ENCODE peak calls at places on chromosomes 12 and 14, in nine cellular contexts. Y, S, N, Q, P, T, F, I and L are unnamed samples.

GRCh38 chr14:76919811-76920571 is 93.8 kb downstream of the LRRC74A start:
- DNase-seq in Y (peak; percentile 20), S (peak; percentile 88), N (peak; percentile 88), Q (no peak), P (no peak), T (peak; percentile 91), F (no peak), I (peak; percentile 80), L (no peak)

GRCh38 chr12:78028426-78028825 is 197.7 kb downstream of the NAV3 start:
- DNase-seq in Y (no peak), S (no peak), N (no peak), Q (no peak), P (no peak), T (no peak), F (no peak), I (no peak), L (no peak)

GRCh38 chr12:111761099-111761498 is 5.6 kb upstream of the ALDH2 start:
- DNase-seq in Y (no peak), S (no peak), N (no peak), Q (no peak), P (no peak), T (no peak), F (no peak), I (peak; percentile 22), L (no peak)

GRCh38 chr14:86604546-86604945 is 1074.6 kb downstream of the FLRT2 start:
- DNase-seq in Y (no peak), S (peak; percentile 4), N (peak; percentile 1), Q (no peak), P (no peak), T (no peak), F (no peak), I (no peak), L (no peak)

GRCh38 chr12:82687020-82687951 is 580 bp downstream of the TMTC2 start:
- DNase-seq in Y (no peak), S (peak; percentile 34), N (peak; percentile 28), Q (peak; percentile 71), P (no peak), T (peak; percentile 25), F (peak; percentile 67), I (peak; percentile 89), L (no peak)

GRCh38 chr14:103031956-103032355 is 25.4 kb downstream of the CDC42BPB start:
- DNase-seq in Y (no peak), S (no peak), N (no peak), Q (no peak), P (no peak), T (no peak), F (peak; percentile 55), I (no peak), L (peak; percentile 16)

GRCh38 chr12:58521152-58521551 is 399.2 kb downstream of the LRIG3 start:
- DNase-seq in Y (no peak), S (no peak), N (no peak), Q (no peak), P (no peak), T (no peak), F (no peak), I (no peak), L (no peak)

GRCh38 chr14:68780358-68781160 is 12.3 kb downstream of the ZFP36L1 start:
- DNase-seq in Y (no peak), S (peak; percentile 53), N (peak; percentile 73), Q (no peak), P (no peak), T (peak; percentile 61), F (peak; percentile 15), I (peak; percentile 82), L (no peak)

GRCh38 chr12:42216737-42217136 is 21.3 kb downstream of the YAF2 start:
- DNase-seq in Y (no peak), S (no peak), N (no peak), Q (no peak), P (no peak), T (no peak), F (no peak), I (no peak), L (no peak)

GRCh38 chr14:85634205-85634604 is 104.3 kb downstream of the FLRT2 start:
- DNase-seq in Y (no peak), S (no peak), N (peak; percentile 10), Q (no peak), P (no peak), T (no peak), F (no peak), I (no peak), L (no peak)

GRCh38 chr14:105201928-105202513 is 20.9 kb upstream of the NUDT14 start:
- DNase-seq in Y (no peak), S (no peak), N (no peak), Q (no peak), P (no peak), T (no peak), F (peak; percentile 19), I (no peak), L (no peak)

GRCh38 chr14:22982013-22982476 is 306 bp downstream of the AJUBA start:
- DNase-seq in Y (no peak), S (no peak), N (no peak), Q (no peak), P (no peak), T (no peak), F (peak; percentile 42), I (no peak), L (no peak)

GRCh38 chr14:103915616-103916015 is 12.6 kb upstream of the TDRD9 start:
- DNase-seq in Y (no peak), S (no peak), N (no peak), Q (no peak), P (no peak), T (no peak), F (no peak), I (no peak), L (no peak)

GRCh38 chr12:103279444-103279843 is 216.3 kb downstream of the C12orf42 start:
- DNase-seq in Y (no peak), S (no peak), N (no peak), Q (no peak), P (no peak), T (no peak), F (no peak), I (no peak), L (no peak)

DNA sequence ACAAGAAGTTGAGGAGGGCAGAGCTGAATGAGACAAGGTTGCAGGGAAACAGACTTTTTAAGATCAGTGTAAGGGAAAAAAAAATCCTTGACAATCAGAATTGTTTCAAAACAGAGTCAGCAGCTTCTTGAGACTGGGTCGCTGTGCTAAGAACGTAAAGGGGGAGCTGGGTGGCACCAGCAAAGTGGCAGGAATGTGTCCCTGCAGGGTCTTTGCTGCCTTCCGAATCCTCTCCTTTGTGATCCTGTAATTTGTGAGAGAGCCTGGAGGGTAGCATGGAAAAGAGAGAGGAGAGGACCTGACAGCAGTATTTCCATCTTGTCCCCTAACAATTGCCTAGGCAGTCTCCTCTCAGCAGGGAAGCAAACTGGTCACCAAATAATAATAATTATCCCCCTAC is 472.8 kb downstream of the RGS6 start:
- DNase-seq in Y (no peak), S (no peak), N (no peak), Q (no peak), P (no peak), T (no peak), F (no peak), I (no peak), L (no peak)
- TF ChIP-seq CTCF in Y (no peak), S (no peak), N (no peak), Q (no peak), P (no peak), T (no peak), F (no peak), I (no peak), L (no peak)

GRCh38 chr14:101072945-101073597 is 169.5 kb upstream of the RTL1 start:
- DNase-seq in Y (peak; percentile 77), S (peak; percentile 95), N (peak; percentile 98), Q (peak; percentile 71), P (peak; percentile 87), T (peak; percentile 93), F (peak; percentile 82), I (peak; percentile 83), L (no peak)
- TF ChIP-seq CTCF in Y (peak; percentile 33), S (no peak), N (no peak), Q (no peak), P (no peak), T (no peak), F (no peak), I (no peak), L (no peak)

GRCh38 chr14:59631237-59631636 is 54.6 kb upstream of the CCDC175 start:
- DNase-seq in Y (peak; percentile 9), S (no peak), N (no peak), Q (peak; percentile 16), P (no peak), T (peak; percentile 0), F (peak; percentile 36), I (no peak), L (no peak)
- TF ChIP-seq CTCF in Y (peak; percentile 49), S (no peak), N (peak; percentile 36), Q (peak; percentile 32), P (peak; percentile 7), T (peak; percentile 21), F (peak; percentile 71), I (no peak), L (peak; percentile 48)

GRCh38 chr14:72758420-72758819 is 135.5 kb downstream of the DPF3 start:
- DNase-seq in Y (no peak), S (no peak), N (no peak), Q (no peak), P (no peak), T (no peak), F (no peak), I (no peak), L (no peak)
- TF ChIP-seq CTCF in Y (peak; percentile 46), S (no peak), N (no peak), Q (no peak), P (no peak), T (no peak), F (no peak), I (no peak), L (no peak)